ENCODE peak calls at places on chromosomes 4 and X, in four cellular contexts. T is activated T-cell treated with anti-CD3 and anti-CD28 coated beads for 24 hours, G is ecto neural progenitor cell, W is GOT3. D is an unnamed sample.

GRCh38 chrX:39946822-39947221 is 150.9 kb downstream of the BCOR start:
- DNase-seq in G (no peak), W (no peak), T (no peak), D (no peak)

GRCh38 chr4:70734168-70734954 is 12.6 kb downstream of the RUFY3 start:
- DNase-seq in G (no peak), T (no peak), W (no peak), D (no peak)

GRCh38 chrX:46903458-46904242 is 8.6 kb upstream of the JADE3 start:
- DNase-seq in W (peak; percentile 9), T (peak; percentile 13), G (peak; percentile 78), D (peak; percentile 82)

GRCh38 chrX:24376403-24376802 is 16.0 kb downstream of the SUPT20HL1 start:
- DNase-seq in T (no peak), W (no peak), G (no peak), D (no peak)

GRCh38 chr4:121358473-121358872 is 22.3 kb downstream of the QRFPR start:
- DNase-seq in G (no peak), T (no peak), W (no peak), D (no peak)

GRCh38 chr4:124199755-124200154 is 512.8 kb downstream of the ANKRD50 start:
- DNase-seq in T (no peak), G (no peak), W (no peak), D (no peak)

GRCh38 chr4:60326735-60327134 is 873.4 kb upstream of the ADGRL3 start:
- DNase-seq in W (no peak), G (no peak), T (no peak), D (no peak)

GRCh38 chr4:7612311-7612710 is 177.6 kb upstream of the PSAPL1 start:
- DNase-seq in G (no peak), T (no peak), W (no peak), D (no peak)

GRCh38 chr4:23680616-23681518 is 209.0 kb downstream of the PPARGC1A start:
- DNase-seq in G (no peak), T (no peak), W (no peak), D (no peak)

GRCh38 chr4:173288296-173288695 is 45.9 kb downstream of the HMGB2 start:
- DNase-seq in G (no peak), W (no peak), T (peak; percentile 60), D (no peak)

GRCh38 chr4:53963786-53964185 is 100.6 kb downstream of the CHIC2 start:
- DNase-seq in G (no peak), W (no peak), T (no peak), D (no peak)

GRCh38 chr4:21304061-21304541 is 603.8 kb downstream of the PACRGL start:
- DNase-seq in T (no peak), W (no peak), G (peak; percentile 75), D (no peak)

GRCh38 chrX:9807355-9808182 is 21.3 kb downstream of the SHROOM2 start:
- DNase-seq in G (no peak), W (no peak), T (no peak), D (peak; percentile 54)

GRCh38 chr4:111994392-111994791 is 150.9 kb upstream of the FAM241A start:
- DNase-seq in W (no peak), T (no peak), G (no peak), D (no peak)

GRCh38 chr4:75598390-75598789 is 31.9 kb downstream of the CDKL2 start:
- DNase-seq in G (no peak), T (no peak), W (no peak), D (no peak)

GRCh38 chr4:118823471-118823870 is 12.5 kb downstream of the SEC24D start:
- DNase-seq in G (no peak), T (no peak), W (no peak), D (peak; percentile 82)

GRCh38 chr4:101355767-101356702 is 8.7 kb upstream of the PPP3CA start:
- DNase-seq in W (no peak), G (no peak), T (no peak), D (no peak)